ENCODE peak calls at places on chromosomes 2 and 18, in seven cellular contexts. E is right cardiac atrium; M is mammary epithelial cell; Y is naive thymus-derived CD4-positive, alpha-beta T cell; L is caudate nucleus; W is ovary; C is WERI-Rb-1. P is an unnamed sample.

GRCh38 chr2:68187329-68187728 is 29.6 kb downstream of the PNO1 start:
- DNase-seq in E (no peak), M (no peak), Y (no peak), L (no peak), W (no peak), C (no peak), P (no peak)

GRCh38 chr18:31931163-31931885 is 11.6 kb downstream of the TRAPPC8 start:
- DNase-seq in E (no peak), M (no peak), Y (no peak), L (no peak), W (no peak), C (peak; percentile 49), P (no peak)

GRCh38 chr2:98457045-98457696 is 12.5 kb downstream of the INPP4A start:
- DNase-seq in E (no peak), M (peak; percentile 76), Y (no peak), L (no peak), W (no peak), C (no peak), P (no peak)

GRCh38 chr2:239298126-239298804 is 102.6 kb downstream of the HDAC4 start:
- DNase-seq in E (peak; percentile 42), M (no peak), Y (peak; percentile 83), L (no peak), W (no peak), C (no peak), P (no peak)

GRCh38 chr18:63762518-63762917 is 12.7 kb upstream of the SERPINB7 start:
- DNase-seq in E (no peak), M (peak; percentile 93), Y (no peak), L (no peak), W (no peak), C (no peak), P (no peak)

GRCh38 chr2:39501412-39501811 is 64.3 kb upstream of the MAP4K3 start:
- DNase-seq in E (no peak), M (no peak), Y (no peak), L (no peak), W (no peak), C (no peak), P (no peak)

GRCh38 chr2:16167471-16168426 is 227.4 kb downstream of the MYCN start:
- DNase-seq in E (no peak), M (no peak), Y (no peak), L (no peak), W (no peak), C (no peak), P (no peak)

GRCh38 chr2:10475811-10476660 is 27.9 kb upstream of the ODC1 start:
- DNase-seq in E (no peak), M (no peak), Y (no peak), L (no peak), W (no peak), C (peak; percentile 94), P (no peak)

GRCh38 chr2:192498747-192499146 is 304.0 kb upstream of the TMEFF2 start:
- DNase-seq in E (no peak), M (no peak), Y (no peak), L (no peak), W (no peak), C (no peak), P (no peak)

GRCh38 chr2:222358876-222359275 is 60.1 kb upstream of the PAX3 start:
- DNase-seq in E (no peak), M (peak; percentile 6), Y (no peak), L (no peak), W (no peak), C (no peak), P (no peak)

GRCh38 chr2:206586609-206587008 is 55.7 kb upstream of the FAM237A start:
- DNase-seq in E (no peak), M (no peak), Y (no peak), L (no peak), W (no peak), C (no peak), P (no peak)

GRCh38 chr18:62755454-62755853 is 40.1 kb downstream of the PHLPP1 start:
- DNase-seq in E (no peak), M (no peak), Y (no peak), L (no peak), W (no peak), C (no peak), P (no peak)

GRCh38 chr18:62754026-62754425 is 38.7 kb downstream of the PHLPP1 start:
- DNase-seq in E (no peak), M (no peak), Y (no peak), L (no peak), W (no peak), C (no peak), P (no peak)

GRCh38 chr18:62749389-62749788 is 34.0 kb downstream of the PHLPP1 start:
- DNase-seq in E (no peak), M (no peak), Y (no peak), L (no peak), W (no peak), C (no peak), P (no peak)

GRCh38 chr18:62751341-62751821 is 36.0 kb downstream of the PHLPP1 start:
- DNase-seq in E (no peak), M (no peak), Y (no peak), L (peak; percentile 78), W (no peak), C (no peak), P (no peak)

DNA sequence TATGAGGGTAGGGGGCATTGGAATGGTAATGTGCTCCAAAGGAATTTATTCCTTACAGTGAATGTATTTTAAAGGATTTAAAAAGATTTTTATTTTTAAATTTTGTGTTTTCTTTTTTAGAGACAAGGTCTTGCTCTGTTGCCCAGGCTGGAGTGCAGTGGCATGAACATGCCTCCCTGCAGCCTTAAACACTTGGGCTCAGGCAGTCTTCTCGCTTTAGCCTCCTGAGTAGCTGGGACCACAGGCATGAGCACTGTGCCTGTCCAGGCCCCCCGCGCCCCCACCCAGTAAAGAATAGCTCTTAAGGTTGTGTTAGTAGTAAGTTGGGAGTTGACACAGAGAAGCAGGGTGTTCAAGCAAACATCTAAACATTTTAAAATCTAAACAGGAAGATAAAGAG is 36.6 kb downstream of the PHLPP1 start:
- DNase-seq in E (no peak), M (no peak), Y (no peak), L (no peak), W (no peak), C (no peak), P (no peak)
- H3K27ac ChIP-seq in E (no peak overlapping the region), M (no peak overlapping the region), Y (no peak overlapping the region), L (peak overlapping the region; percentile 49), W (no peak overlapping the region), C (no peak overlapping the region), P (peak overlapping the region; percentile 35)

GRCh38 chr2:15010346-15010745 is 377.8 kb downstream of the LRATD1 start:
- DNase-seq in E (no peak), M (no peak), Y (no peak), L (no peak), W (no peak), C (no peak), P (no peak)
- H3K27ac ChIP-seq in E (no peak overlapping the region), M (no peak overlapping the region), Y (no peak overlapping the region), L (no peak overlapping the region), W (no peak overlapping the region), C (no peak overlapping the region), P (no peak overlapping the region)

GRCh38 chr2:121554998-121555397 is 24.3 kb downstream of the RNU4ATAC start:
- DNase-seq in E (no peak), M (no peak), Y (no peak), L (no peak), W (no peak), C (no peak), P (no peak)
- H3K27ac ChIP-seq in E (no peak overlapping the region), M (no peak overlapping the region), Y (no peak overlapping the region), L (no peak overlapping the region), W (no peak overlapping the region), C (no peak overlapping the region), P (no peak overlapping the region)

DNA sequence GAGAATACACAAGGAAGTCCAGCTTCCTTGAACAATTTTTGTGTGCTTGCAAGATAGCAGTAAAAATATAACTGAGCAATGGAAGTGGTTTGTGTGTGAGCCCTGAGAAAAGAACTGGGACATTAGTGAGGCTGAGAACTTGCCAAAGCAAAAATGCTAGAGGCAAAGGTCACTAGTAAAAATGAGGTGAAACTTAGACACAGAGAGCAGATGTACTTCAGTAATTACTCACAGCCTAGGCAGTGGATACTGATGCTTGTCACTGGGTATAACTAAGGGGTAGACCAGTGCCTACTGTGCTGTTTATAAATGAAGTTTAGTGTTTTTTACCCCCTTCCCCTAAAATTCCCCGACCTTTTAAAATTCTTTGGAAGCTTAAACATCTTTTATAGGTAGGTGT is 450.1 kb downstream of the LPIN1 start:
- DNase-seq in E (no peak), M (no peak), Y (no peak), L (no peak), W (no peak), C (no peak), P (no peak)
- H3K27ac ChIP-seq in E (no peak overlapping the region), M (no peak overlapping the region), Y (no peak overlapping the region), L (no peak overlapping the region), W (no peak overlapping the region), C (no peak overlapping the region), P (no peak overlapping the region)

GRCh38 chr2:21267232-21267835 is 143.6 kb downstream of the TDRD15 start:
- DNase-seq in E (no peak), M (no peak), Y (no peak), L (no peak), W (no peak), C (no peak), P (peak; percentile 17)
- H3K27ac ChIP-seq in E (no peak overlapping the region), M (no peak overlapping the region), Y (no peak overlapping the region), L (peak overlapping the region; percentile 56), W (no peak overlapping the region), C (no peak overlapping the region), P (peak overlapping the region; percentile 93)

DNA sequence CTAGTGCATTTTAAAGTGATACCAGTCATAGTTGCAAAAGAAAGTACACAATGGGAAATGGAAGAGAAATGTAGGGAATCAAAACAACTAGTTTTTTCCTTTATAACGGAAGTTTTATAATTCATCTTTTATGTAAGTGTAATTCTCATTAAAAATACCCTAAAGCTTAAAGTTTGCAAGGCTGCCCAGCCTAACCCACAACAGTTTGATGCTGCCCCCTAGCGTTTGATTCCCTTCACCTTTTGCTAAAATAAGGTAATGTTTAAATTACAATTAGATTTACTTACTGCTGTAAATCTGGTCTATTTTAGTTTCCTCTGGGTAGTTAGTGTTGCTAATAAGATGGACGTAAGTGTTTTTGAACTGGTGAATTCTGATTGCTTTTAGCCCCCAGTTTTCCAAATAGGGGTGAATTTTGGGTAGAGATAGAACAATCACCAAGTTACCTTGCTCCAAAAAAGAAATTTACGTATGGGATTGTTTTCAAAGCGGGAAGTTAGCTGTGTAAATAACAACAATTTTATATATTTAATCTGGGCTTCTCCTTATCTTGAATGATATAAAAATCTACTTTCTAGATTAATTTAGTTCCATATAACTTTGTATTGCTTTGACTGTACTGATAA is 3.4 kb downstream of the SLC39A10 start:
- DNase-seq in E (peak; percentile 60), M (peak; percentile 39), Y (peak; percentile 79), L (peak; percentile 49), W (peak; percentile 72), C (peak; percentile 67), P (no peak)
- H3K27ac ChIP-seq in E (no peak overlapping the region), M (no peak overlapping the region), Y (peak overlapping the region; percentile 99), L (no peak overlapping the region), W (no peak overlapping the region), C (no peak overlapping the region), P (no peak overlapping the region)